ENCODE peak calls at places on chromosome 13, in six cellular contexts. J is left ventricle myocardium inferior; V is SW480; B is stimulated activated CD4-positive, alpha-beta T cell treated with anti-CD3 and anti-CD28 coated beads, Interleukin-1b, Interleukin-23, amount 100 ng/mL, for 24 hours; Y is HuH-7; U is A673. K is an unnamed sample.

GRCh38 chr13:112068531-112069062 is 1.6 kb downstream of the SOX1 start:
- DNase-seq in J (no peak), B (no peak), V (no peak), Y (no peak), U (no peak), K (no peak)

GRCh38 chr13:100620792-100621191 is 32.2 kb upstream of the GGACT start:
- DNase-seq in Y (no peak), J (no peak), B (no peak), U (peak), V (no peak), K (no peak)

GRCh38 chr13:25844559-25845434 is 207.0 kb downstream of the SHISA2 start:
- DNase-seq in V (no peak), U (no peak), Y (no peak), B (no peak), J (no peak), K (no peak)

GRCh38 chr13:112693831-112694497 is 4.1 kb downstream of the ATP11A start:
- DNase-seq in U (no peak), J (no peak), V (no peak), B (no peak), Y (no peak), K (no peak)

GRCh38 chr13:45411631-45412030 is 6.5 kb downstream of the SLC25A30 start:
- DNase-seq in V (no peak), U (no peak), Y (no peak), B (no peak), J (no peak), K (no peak)

GRCh38 chr13:24254151-24254810 is 55.1 kb upstream of the C1QTNF9 start:
- DNase-seq in J (no peak), V (no peak), Y (no peak), B (no peak), U (no peak), K (no peak)

GRCh38 chr13:69999875-70000274 is 107.8 kb upstream of the ATXN8OS start:
- DNase-seq in V (no peak), U (no peak), J (no peak), B (no peak), Y (no peak), K (no peak)

GRCh38 chr13:95603887-95604533 is 40.5 kb downstream of the DZIP1 start:
- DNase-seq in U (no peak), J (no peak), B (no peak), Y (peak), V (peak), K (no peak)

GRCh38 chr13:101025925-101026324 is 351.3 kb upstream of the TMTC4 start:
- DNase-seq in Y (no peak), B (no peak), V (no peak), U (no peak), J (no peak), K (no peak)

GRCh38 chr13:84609716-84610115 is 727.4 kb upstream of the SLITRK1 start:
- DNase-seq in V (no peak), Y (no peak), U (peak), B (no peak), J (no peak), K (no peak)

GRCh38 chr13:46523972-46524737 is 28.8 kb upstream of the LRCH1 start:
- DNase-seq in Y (no peak), V (no peak), U (peak), B (no peak), J (no peak), K (no peak)

K was measured in T47D.